ENCODE peak calls at places on chromosomes 6 and 20, in ten cellular contexts. M, W, E, F, Z, S, Y, X, C and O are unnamed samples.

GRCh38 chr6:144316866-144317204 is 31.7 kb downstream of the UTRN start:
- DNase-seq in M (no peak), W (no peak), E (no peak), F (no peak), Z (no peak), S (no peak), Y (no peak), X (no peak), C (no peak), O (no peak)

GRCh38 chr20:52192296-52193007 is 873 bp upstream of the ZFP64 start:
- DNase-seq in M (no peak), W (peak; percentile 27), E (no peak), F (peak; percentile 16), Z (peak; percentile 57), S (no peak), Y (peak; percentile 17), X (peak; percentile 55), C (no peak), O (peak; percentile 6)

GRCh38 chr6:38389875-38390274 is 249.9 kb downstream of the BTBD9 start:
- DNase-seq in M (no peak), W (no peak), E (no peak), F (no peak), Z (no peak), S (no peak), Y (no peak), X (no peak), C (no peak), O (no peak)

GRCh38 chr6:158249437-158249836 is 62.8 kb upstream of the TULP4 start:
- DNase-seq in M (no peak), W (no peak), E (no peak), F (no peak), Z (no peak), S (no peak), Y (no peak), X (no peak), C (no peak), O (no peak)

GRCh38 chr20:61728326-61728725 is 337.4 kb downstream of the TAF4 start:
- DNase-seq in M (no peak), W (no peak), E (no peak), F (no peak), Z (peak; percentile 26), S (no peak), Y (no peak), X (no peak), C (no peak), O (no peak)

GRCh38 chr6:32945106-32945761 is 4.4 kb upstream of the HLA-DMB start:
- DNase-seq in M (no peak), W (peak; percentile 43), E (no peak), F (no peak), Z (no peak), S (no peak), Y (no peak), X (no peak), C (peak; percentile 78), O (no peak)

GRCh38 chr6:139369568-139370046 is 4.8 kb downstream of the CITED2 start:
- DNase-seq in M (no peak), W (peak; percentile 45), E (no peak), F (no peak), Z (no peak), S (peak; percentile 21), Y (peak; percentile 80), X (no peak), C (peak; percentile 86), O (peak; percentile 75)

GRCh38 chr6:166540631-166541331 is 45.7 kb downstream of the RAMACL start:
- DNase-seq in M (no peak), W (peak; percentile 25), E (no peak), F (no peak), Z (peak; percentile 53), S (no peak), Y (no peak), X (peak; percentile 27), C (no peak), O (no peak)

GRCh38 chr6:30615219-30615957 is 1.7 kb downstream of the PPP1R10 start:
- DNase-seq in M (peak; percentile 53), W (peak; percentile 68), E (no peak), F (no peak), Z (no peak), S (peak; percentile 50), Y (peak; percentile 94), X (peak; percentile 38), C (peak; percentile 94), O (peak; percentile 89)

GRCh38 chr20:23417861-23418260 is 3.4 kb downstream of the NAPB start:
- DNase-seq in M (no peak), W (no peak), E (no peak), F (no peak), Z (no peak), S (no peak), Y (no peak), X (no peak), C (no peak), O (no peak)

GRCh38 chr6:65452333-65452732 is 254.7 kb downstream of the EYS start:
- DNase-seq in M (no peak), W (no peak), E (no peak), F (no peak), Z (no peak), S (no peak), Y (no peak), X (no peak), C (no peak), O (no peak)

GRCh38 chr6:13924949-13925881 is at the start of gene RNF182:
- DNase-seq in M (no peak), W (no peak), E (no peak), F (no peak), Z (no peak), S (no peak), Y (no peak), X (no peak), C (peak; percentile 6), O (no peak)

GRCh38 chr6:83365931-83366330 is 64.9 kb downstream of the ME1 start:
- DNase-seq in M (no peak), W (no peak), E (no peak), F (no peak), Z (no peak), S (no peak), Y (peak; percentile 54), X (no peak), C (peak; percentile 90), O (peak; percentile 72)

GRCh38 chr6:99613398-99613704 is 6.7 kb downstream of the PRDM13 start:
- DNase-seq in M (no peak), W (no peak), E (no peak), F (no peak), Z (peak; percentile 54), S (no peak), Y (peak; percentile 35), X (peak; percentile 37), C (peak; percentile 39), O (no peak)

GRCh38 chr6:27297857-27298730 is 14.0 kb downstream of the POM121L2 start:
- DNase-seq in M (no peak), W (no peak), E (no peak), F (no peak), Z (no peak), S (peak; percentile 69), Y (peak; percentile 55), X (no peak), C (peak; percentile 56), O (peak; percentile 50)

GRCh38 chr6:36392621-36393020 is 5.2 kb upstream of the ETV7 start:
- DNase-seq in M (no peak), W (no peak), E (no peak), F (no peak), Z (no peak), S (no peak), Y (no peak), X (no peak), C (no peak), O (no peak)

GRCh38 chr20:36779656-36780025 is 6.1 kb upstream of the DSN1 start:
- DNase-seq in M (no peak), W (no peak), E (no peak), F (no peak), Z (no peak), S (no peak), Y (no peak), X (no peak), C (no peak), O (no peak)

GRCh38 chr20:54093423-54094267 is 23.3 kb upstream of the BCAS1 start:
- DNase-seq in M (no peak), W (no peak), E (no peak), F (no peak), Z (no peak), S (no peak), Y (no peak), X (no peak), C (no peak), O (no peak)

GRCh38 chr6:92559611-92560010 is 859.7 kb downstream of the EPHA7 start:
- DNase-seq in M (no peak), W (no peak), E (no peak), F (no peak), Z (no peak), S (no peak), Y (no peak), X (no peak), C (no peak), O (no peak)

GRCh38 chr6:118963003-118963402 is 28.0 kb upstream of the MCM9 start:
- DNase-seq in M (no peak), W (no peak), E (no peak), F (no peak), Z (no peak), S (no peak), Y (peak; percentile 31), X (no peak), C (peak; percentile 44), O (peak; percentile 23)

DNA sequence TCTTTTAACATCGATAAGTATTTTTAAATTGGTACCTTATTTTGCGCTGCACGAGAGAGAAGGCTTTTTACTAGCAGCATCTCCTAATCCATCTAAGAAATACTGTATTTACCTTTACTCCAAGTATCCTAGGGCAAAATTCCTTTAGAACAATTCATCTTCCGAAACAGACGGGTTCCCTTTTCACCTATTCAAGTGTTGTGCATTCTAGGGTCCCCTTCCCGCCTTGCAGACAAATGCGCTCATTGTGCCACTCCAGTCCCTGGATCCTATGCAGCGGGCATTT is 735 bp upstream of the SCAF8 start:
- DNase-seq in M (no peak), W (no peak), E (no peak), F (no peak), Z (no peak), S (no peak), Y (no peak), X (no peak), C (no peak), O (no peak)
- H3K4me3 ChIP-seq in M (peak overlapping the region; percentile 69), W (peak overlapping the region; percentile 95), E (peak overlapping the region; percentile 97), F (peak overlapping the region; percentile 100), Z (peak overlapping the region; percentile 95), S (peak overlapping the region; percentile 47), Y (peak overlapping the region; percentile 73), X (peak overlapping the region; percentile 94), C (peak overlapping the region; percentile 55), O (peak overlapping the region; percentile 61)

GRCh38 chr20:38861071-38861401 is 55.5 kb downstream of the PPP1R16B start:
- DNase-seq in M (no peak), W (no peak), E (no peak), F (no peak), Z (no peak), S (no peak), Y (no peak), X (no peak), C (no peak), O (no peak)
- H3K4me3 ChIP-seq in M (no peak overlapping the region), W (no peak overlapping the region), E (no peak overlapping the region), F (no peak overlapping the region), Z (no peak overlapping the region), S (no peak overlapping the region), Y (no peak overlapping the region), X (no peak overlapping the region), C (no peak overlapping the region), O (no peak overlapping the region)

GRCh38 chr6:152184573-152185157 is 377.2 kb downstream of the ESR1 start:
- DNase-seq in M (no peak), W (no peak), E (no peak), F (no peak), Z (no peak), S (no peak), Y (peak; percentile 21), X (no peak), C (no peak), O (no peak)
- H3K4me3 ChIP-seq in M (no peak overlapping the region), W (no peak overlapping the region), E (no peak overlapping the region), F (no peak overlapping the region), Z (peak overlapping the region; percentile 12), S (no peak overlapping the region), Y (no peak overlapping the region), X (no peak overlapping the region), C (no peak overlapping the region), O (no peak overlapping the region)

GRCh38 chr20:49275634-49276033 is 2.2 kb downstream of the ZNFX1 start:
- DNase-seq in M (no peak), W (no peak), E (no peak), F (no peak), Z (no peak), S (peak; percentile 82), Y (no peak), X (no peak), C (no peak), O (no peak)
- H3K4me3 ChIP-seq in M (no peak overlapping the region), W (no peak overlapping the region), E (no peak overlapping the region), F (no peak overlapping the region), Z (peak overlapping the region; percentile 91), S (no peak overlapping the region), Y (peak overlapping the region; percentile 76), X (peak overlapping the region; percentile 64), C (no peak overlapping the region), O (no peak overlapping the region)